ENCODE peak calls at places on chromosomes 3 and 15, in five cellular contexts. T is NCI-H2081 treated with DMSO at 0.1 percent for 48 hours, B is RCC 7860, G is iris pigment epithelial cell, P is head of caudate nucleus. F is an unnamed sample.

GRCh38 chr3:106514431-106514830 is 645.6 kb upstream of the CBLB start:
- DNase-seq in T (no peak), B (no peak), G (no peak), P (no peak), F (no peak)

GRCh38 chr15:44435893-44436667 is 8.7 kb downstream of the CTDSPL2 start:
- DNase-seq in T (no peak), B (no peak), G (peak; percentile 30), P (no peak), F (no peak)

GRCh38 chr3:73786346-73786807 is 161.6 kb upstream of the PDZRN3 start:
- DNase-seq in T (no peak), B (peak; percentile 74), G (peak; percentile 81), P (no peak), F (no peak)

GRCh38 chr3:149153402-149153801 is 24.0 kb downstream of the HPS3 start:
- DNase-seq in T (no peak), B (no peak), G (no peak), P (no peak), F (no peak)

GRCh38 chr3:183300996-183301562 is 48.0 kb downstream of the B3GNT5 start:
- DNase-seq in T (no peak), B (no peak), G (peak; percentile 77), P (no peak), F (no peak)

GRCh38 chr3:36362216-36362615 is 18.1 kb upstream of the STAC start:
- DNase-seq in T (no peak), B (peak; percentile 76), G (peak; percentile 12), P (no peak), F (no peak)

GRCh38 chr15:78162038-78162437 is 12.9 kb downstream of the IDH3A start:
- DNase-seq in T (no peak), B (no peak), G (no peak), P (peak; percentile 79), F (peak; percentile 28)

GRCh38 chr3:127768346-127769008 is 53.8 kb downstream of the MGLL start:
- DNase-seq in T (no peak), B (peak; percentile 99), G (peak; percentile 96), P (no peak), F (no peak)

GRCh38 chr3:143824675-143825074 is 23.6 kb downstream of the SLC9A9 start:
- DNase-seq in T (no peak), B (no peak), G (no peak), P (no peak), F (no peak)

GRCh38 chr15:56806147-56806536 is 72.8 kb upstream of the ZNF280D start:
- DNase-seq in T (no peak), B (no peak), G (no peak), P (no peak), F (no peak)

GRCh38 chr15:51727141-51727897 is 10.1 kb downstream of the LYSMD2 start:
- DNase-seq in T (no peak), B (peak; percentile 58), G (peak; percentile 49), P (no peak), F (no peak)

GRCh38 chr3:59374812-59375211 is 325.0 kb upstream of the CFAP20DC start:
- DNase-seq in T (no peak), B (no peak), G (no peak), P (no peak), F (no peak)

GRCh38 chr15:64282701-64283100 is 73.3 kb downstream of the CSNK1G1 start:
- DNase-seq in T (no peak), B (no peak), G (peak; percentile 51), P (no peak), F (no peak)

GRCh38 chr3:61725851-61726333 is 164.5 kb downstream of the PTPRG start:
- DNase-seq in T (no peak), B (peak; percentile 90), G (peak; percentile 87), P (no peak), F (no peak)

GRCh38 chr15:80798911-80799310 is 19.7 kb downstream of the CEMIP start:
- DNase-seq in T (no peak), B (no peak), G (no peak), P (no peak), F (no peak)

GRCh38 chr3:89278305-89278704 is 170.9 kb downstream of the EPHA3 start:
- DNase-seq in T (no peak), B (no peak), G (no peak), P (no peak), F (no peak)

GRCh38 chr15:73572296-73572695 is 60.9 kb downstream of the NPTN start:
- DNase-seq in T (no peak), B (no peak), G (no peak), P (no peak), F (no peak)

GRCh38 chr3:134748698-134749097 is 46.4 kb upstream of the EPHB1 start:
- DNase-seq in T (no peak), B (no peak), G (no peak), P (no peak), F (no peak)

F was measured in midbrain.